ENCODE peak calls at places on chromosomes 5 and 9, in five cellular contexts. U is GF-D8; V is stimulated activated CD4-positive, alpha-beta T cell treated with anti-CD3 and anti-CD28 coated beads, Interleukin-4, amount 100 ng/mL, for 24 hours; A is effector memory CD8-positive, alpha-beta T cell; Q is lower leg skin. S is an unnamed sample.

GRCh38 chr5:147904110-147904509 is 2.2 kb downstream of the C5orf46 start:
- DNase-seq in A (no peak), U (no peak), Q (no peak), V (no peak), S (no peak)

GRCh38 chr9:74120061-74120460 is 377.1 kb upstream of the RORB start:
- DNase-seq in Q (no peak), V (no peak), A (no peak), U (no peak), S (no peak)

GRCh38 chr9:127012250-127012649 is 97.7 kb downstream of the RALGPS1 start:
- DNase-seq in V (no peak), Q (no peak), U (no peak), A (no peak), S (no peak)

GRCh38 chr9:71384343-71384742 is 262.9 kb upstream of the TRPM3 start:
- DNase-seq in U (no peak), V (no peak), Q (no peak), A (no peak), S (no peak)

GRCh38 chr9:98457696-98458370 is 202.4 kb upstream of the TBC1D2 start:
- DNase-seq in V (no peak), Q (peak), A (no peak), U (no peak), S (peak)

GRCh38 chr9:120935383-120935857 is 8.8 kb upstream of the TRAF1 start:
- DNase-seq in A (no peak), V (no peak), U (peak), Q (peak), S (peak)

GRCh38 chr5:140219068-140219971 is 44.3 kb downstream of the CYSTM1 start:
- DNase-seq in A (no peak), Q (no peak), V (no peak), U (no peak), S (no peak)

GRCh38 chr5:83277154-83277553 is 194.4 kb upstream of the VCAN start:
- DNase-seq in Q (no peak), U (no peak), V (no peak), A (no peak), S (no peak)

GRCh38 chr9:17571825-17572224 is 7.0 kb upstream of the SH3GL2 start:
- DNase-seq in A (no peak), U (no peak), Q (no peak), V (no peak), S (no peak)

GRCh38 chr5:145797336-145797735 is 37.8 kb downstream of the PRELID2 start:
- DNase-seq in Q (no peak), V (no peak), U (no peak), A (no peak), S (peak)

GRCh38 chr5:16464664-16465543 is 696 bp downstream of the ZNF622 start:
- DNase-seq in A (no peak), U (peak), Q (no peak), V (peak), S (peak)

GRCh38 chr9:131654857-131655577 is 84.9 kb downstream of the RAPGEF1 start:
- DNase-seq in U (no peak), V (no peak), Q (peak), A (no peak), S (no peak)

GRCh38 chr9:76677481-76678055 is 86.7 kb upstream of the PCA3 start:
- DNase-seq in A (no peak), Q (no peak), V (no peak), U (no peak), S (peak)

GRCh38 chr9:120713257-120714087 is 798 bp downstream of the MEGF9 start:
- DNase-seq in U (no peak), V (peak), Q (peak), A (no peak), S (peak)

GRCh38 chr5:165370772-165371171 is 1865.4 kb downstream of the MAT2B start:
- DNase-seq in V (no peak), U (no peak), A (no peak), Q (no peak), S (peak)

GRCh38 chr5:167699434-167699833 is 592.0 kb upstream of the WWC1 start:
- DNase-seq in V (no peak), A (no peak), Q (no peak), U (no peak), S (peak)

GRCh38 chr5:89313044-89313443 is 430.1 kb upstream of the MEF2C start:
- DNase-seq in U (no peak), Q (no peak), V (no peak), A (no peak), S (peak)

GRCh38 chr5:1439388-1440097 is 5.7 kb downstream of the SLC6A3 start:
- DNase-seq in A (no peak), Q (peak), U (no peak), V (no peak), S (no peak)

GRCh38 chr9:35564658-35565061 is 40.4 kb upstream of the TESK1 start:
- DNase-seq in A (no peak), V (no peak), Q (peak), U (no peak), S (no peak)

GRCh38 chr9:77475641-77476473 is 172.3 kb downstream of the GNA14 start:
- DNase-seq in A (no peak), Q (no peak), V (peak), U (no peak), S (peak)

GRCh38 chr5:36073595-36074216 is 7.0 kb upstream of the UGT3A2 start:
- DNase-seq in A (no peak), V (no peak), Q (no peak), U (peak), S (peak)

GRCh38 chr9:19379697-19380046 is 364 bp downstream of the RPS6 start:
- DNase-seq in U (no peak), A (no peak), V (peak), Q (peak), S (peak)

GRCh38 chr9:115923903-115924668 is 229.5 kb upstream of the PAPPA start:
- DNase-seq in V (no peak), Q (no peak), A (no peak), U (no peak), S (peak)

GRCh38 chr9:40935336-40935735 is 193.1 kb downstream of the FOXD4L6 start:
- DNase-seq in Q (peak), U (no peak), V (no peak), A (no peak), S (no peak)

GRCh38 chr5:38941912-38942311 is 96.1 kb downstream of the OSMR start:
- DNase-seq in Q (no peak), V (no peak), U (no peak), A (no peak), S (no peak)

GRCh38 chr5:206406-206805 is 11.5 kb downstream of the CCDC127 start:
- DNase-seq in Q (no peak), A (no peak), V (no peak), U (no peak), S (peak)

GRCh38 chr9:78858266-78858665 is 561.3 kb downstream of the PSAT1 start:
- DNase-seq in A (no peak), V (no peak), Q (no peak), U (no peak), S (no peak)

GRCh38 chr5:9545959-9546851 is at the start of gene SEMA5A:
- DNase-seq in U (no peak), A (no peak), Q (peak), V (no peak), S (peak)

GRCh38 chr5:75640395-75640794 is 29.1 kb downstream of the ANKDD1B start:
- DNase-seq in A (no peak), U (no peak), Q (no peak), V (no peak), S (peak)

GRCh38 chr9:97517331-97518089 is 16.0 kb downstream of the TMOD1 start:
- DNase-seq in A (no peak), U (no peak), V (no peak), Q (peak), S (no peak)

GRCh38 chr5:115831163-115831768 is 10.1 kb downstream of the ATG12 start:
- DNase-seq in V (peak), A (no peak), Q (no peak), U (no peak), S (peak)

GRCh38 chr9:89328064-89328463 is 9.8 kb downstream of the SECISBP2 start:
- DNase-seq in U (no peak), A (no peak), Q (no peak), V (no peak), S (peak)

GRCh38 chr9:14051459-14051858 is 262.5 kb downstream of the NFIB start:
- DNase-seq in V (no peak), A (no peak), Q (no peak), U (no peak), S (no peak)

GRCh38 chr5:102797485-102797884 is 42.4 kb downstream of the PAM start:
- DNase-seq in U (no peak), Q (no peak), V (no peak), A (no peak), S (no peak)

GRCh38 chr9:104608336-104608735 is 2.9 kb upstream of the OR13C2 start:
- DNase-seq in U (no peak), A (no peak), Q (no peak), V (no peak), S (peak)

GRCh38 chr5:174311531-174312269 is 266.2 kb downstream of the NSG2 start:
- DNase-seq in A (no peak), Q (peak), U (no peak), V (peak), S (peak)

GRCh38 chr9:72542917-72543316 is 21.5 kb downstream of the TMC1 start:
- DNase-seq in A (no peak), V (no peak), U (no peak), Q (no peak), S (peak)

GRCh38 chr5:138726848-138727247 is 26.4 kb upstream of the CTNNA1 start:
- DNase-seq in U (no peak), A (no peak), V (peak), Q (no peak), S (no peak)